ENCODE peak calls at places on chromosomes 4 and X, in six cellular contexts. G, U, D, S, I and Y are unnamed samples.

GRCh38 chr4:7901274-7901845 is 38.3 kb downstream of the AFAP1 start:
- DNase-seq in G (no peak), S (no peak), I (no peak), U (peak), D (no peak), Y (no peak)

GRCh38 chr4:83248486-83248885 is 36.1 kb downstream of the COQ2 start:
- DNase-seq in U (no peak), D (no peak), G (no peak), I (no peak), S (no peak), Y (no peak)

GRCh38 chr4:142314686-142315085 is 531.4 kb downstream of the INPP4B start:
- DNase-seq in D (no peak), I (no peak), U (peak), G (no peak), S (no peak), Y (no peak)

GRCh38 chrX:110320588-110320987 is 2.7 kb upstream of the AMMECR1 start:
- DNase-seq in G (no peak), S (no peak), D (no peak), U (peak), I (no peak), Y (no peak)

GRCh38 chrX:18828832-18829404 is 121.5 kb downstream of the PPEF1 start:
- DNase-seq in I (no peak), S (no peak), U (no peak), G (no peak), D (no peak), Y (no peak)

GRCh38 chr4:26022346-26022891 is 108.4 kb downstream of the SMIM20 start:
- DNase-seq in G (peak), U (peak), S (no peak), D (no peak), I (no peak), Y (no peak)

GRCh38 chr4:23888421-23889319 is 1.2 kb downstream of the PPARGC1A start:
- DNase-seq in S (no peak), I (no peak), G (peak), U (peak), D (peak), Y (no peak)

GRCh38 chr4:55321707-55322264 is 24.3 kb upstream of the SRD5A3 start:
- DNase-seq in G (peak), D (peak), S (no peak), U (peak), I (no peak), Y (peak)

GRCh38 chrX:41177297-41177696 is 92.1 kb downstream of the USP9X start:
- DNase-seq in U (no peak), I (no peak), S (no peak), D (no peak), G (no peak), Y (no peak)

GRCh38 chr4:125280892-125281403 is 33.8 kb upstream of the FAT4 start:
- DNase-seq in I (no peak), U (no peak), S (no peak), G (no peak), D (no peak), Y (no peak)

GRCh38 chr4:39023059-39023458 is 9.2 kb downstream of the TMEM156 start:
- DNase-seq in D (no peak), S (no peak), U (no peak), G (no peak), I (no peak), Y (no peak)

GRCh38 chr4:38065900-38066299 is 105.7 kb downstream of the PTTG2 start:
- DNase-seq in I (no peak), D (no peak), U (no peak), S (no peak), G (no peak), Y (no peak)

GRCh38 chr4:165360041-165360782 is 18.6 kb upstream of the CPE start:
- DNase-seq in D (no peak), U (no peak), G (peak), I (no peak), S (no peak), Y (no peak)

GRCh38 chr4:13461511-13461910 is 22.6 kb downstream of the RAB28 start:
- DNase-seq in U (no peak), S (no peak), G (no peak), D (no peak), I (no peak), Y (no peak)

GRCh38 chr4:179586460-179586859 is 2144.2 kb upstream of the AGA start:
- DNase-seq in I (no peak), D (no peak), S (no peak), U (no peak), G (no peak), Y (no peak)

GRCh38 chrX:53281321-53281822 is at the start of gene IQSEC2:
- DNase-seq in I (no peak), D (peak), G (peak), S (no peak), U (no peak), Y (no peak)

GRCh38 chr4:54937501-54937900 is 187.9 kb downstream of the KDR start:
- DNase-seq in G (no peak), S (no peak), U (peak), I (no peak), D (no peak), Y (no peak)

GRCh38 chr4:136664988-136665387 is 867.3 kb downstream of the PCDH18 start:
- DNase-seq in G (no peak), I (no peak), S (no peak), U (no peak), D (no peak), Y (no peak)

GRCh38 chrX:14398725-14399124 is 130.6 kb upstream of the GLRA2 start:
- DNase-seq in G (no peak), D (no peak), S (no peak), U (no peak), I (no peak), Y (no peak)

GRCh38 chr4:30716671-30717207 is 3.4 kb upstream of the PCDH7 start:
- DNase-seq in S (no peak), I (no peak), G (peak), U (peak), D (peak), Y (no peak)